ENCODE peak calls at places on chromosomes 7 and 10, in nine cellular contexts. One of them, this sample, is unnamed.
A peak's percentile ranks its signal among the peaks of the same experiment; 100 is the strongest.

GRCh38 chr7:48244902-48245301 is 73.6 kb downstream of the ABCA13 start:
- DNase-seq in left ventricle myocardium inferior: no peak
- DNase-seq in B cell: no peak
- DNase-seq in bronchial epithelial cell: no peak
- DNase-seq in A673: no peak
- DNase-seq in thoracic aorta: no peak
- DNase-seq in thyroid gland: peak; percentile 40
- DNase-seq in WERI-Rb-1: no peak
- DNase-seq in lower leg skin: peak; percentile 25
- DNase-seq in this sample: no peak

GRCh38 chr7:44990520-44991023 is 9.4 kb upstream of the CCM2 start:
- DNase-seq in left ventricle myocardium inferior: no peak
- DNase-seq in B cell: no peak
- DNase-seq in bronchial epithelial cell: peak; percentile 84
- DNase-seq in A673: peak; percentile 55
- DNase-seq in thoracic aorta: no peak
- DNase-seq in thyroid gland: no peak
- DNase-seq in WERI-Rb-1: peak; percentile 61
- DNase-seq in lower leg skin: no peak
- DNase-seq in this sample: no peak

GRCh38 chr7:151838861-151839381 is 38.0 kb downstream of the PRKAG2 start:
- DNase-seq in left ventricle myocardium inferior: peak; percentile 33
- DNase-seq in B cell: peak; percentile 81
- DNase-seq in bronchial epithelial cell: peak; percentile 59
- DNase-seq in A673: no peak
- DNase-seq in thoracic aorta: no peak
- DNase-seq in thyroid gland: peak; percentile 68
- DNase-seq in WERI-Rb-1: no peak
- DNase-seq in lower leg skin: no peak
- DNase-seq in this sample: no peak

GRCh38 chr10:89171996-89172395 is 35.1 kb downstream of the CH25H start:
- DNase-seq in left ventricle myocardium inferior: no peak
- DNase-seq in B cell: no peak
- DNase-seq in bronchial epithelial cell: no peak
- DNase-seq in A673: no peak
- DNase-seq in thoracic aorta: no peak
- DNase-seq in thyroid gland: no peak
- DNase-seq in WERI-Rb-1: no peak
- DNase-seq in lower leg skin: no peak
- DNase-seq in this sample: no peak

GRCh38 chr7:17289074-17289665 is 9.3 kb upstream of the AHR start:
- DNase-seq in left ventricle myocardium inferior: no peak
- DNase-seq in B cell: no peak
- DNase-seq in bronchial epithelial cell: no peak
- DNase-seq in A673: no peak
- DNase-seq in thoracic aorta: no peak
- DNase-seq in thyroid gland: peak; percentile 68
- DNase-seq in WERI-Rb-1: no peak
- DNase-seq in lower leg skin: no peak
- DNase-seq in this sample: no peak

GRCh38 chr10:59757966-59758365 is 4.7 kb upstream of the MRLN start:
- DNase-seq in left ventricle myocardium inferior: no peak
- DNase-seq in B cell: no peak
- DNase-seq in bronchial epithelial cell: peak; percentile 21
- DNase-seq in A673: no peak
- DNase-seq in thoracic aorta: no peak
- DNase-seq in thyroid gland: no peak
- DNase-seq in WERI-Rb-1: no peak
- DNase-seq in lower leg skin: no peak
- DNase-seq in this sample: no peak

GRCh38 chr10:72426982-72427381 is 72.3 kb upstream of the DNAJB12 start:
- DNase-seq in left ventricle myocardium inferior: peak; percentile 21
- DNase-seq in B cell: no peak
- DNase-seq in bronchial epithelial cell: no peak
- DNase-seq in A673: peak; percentile 69
- DNase-seq in thoracic aorta: no peak
- DNase-seq in thyroid gland: no peak
- DNase-seq in WERI-Rb-1: no peak
- DNase-seq in lower leg skin: no peak
- DNase-seq in this sample: peak; percentile 54

GRCh38 chr7:130886438-130887135 is 152.6 kb upstream of the KLF14 start:
- DNase-seq in left ventricle myocardium inferior: no peak
- DNase-seq in B cell: no peak
- DNase-seq in bronchial epithelial cell: no peak
- DNase-seq in A673: no peak
- DNase-seq in thoracic aorta: no peak
- DNase-seq in thyroid gland: peak; percentile 80
- DNase-seq in WERI-Rb-1: peak; percentile 80
- DNase-seq in lower leg skin: no peak
- DNase-seq in this sample: no peak

GRCh38 chr10:60031664-60032063 is 125.3 kb upstream of the CCDC6 start:
- DNase-seq in left ventricle myocardium inferior: no peak
- DNase-seq in B cell: no peak
- DNase-seq in bronchial epithelial cell: peak; percentile 62
- DNase-seq in A673: no peak
- DNase-seq in thoracic aorta: no peak
- DNase-seq in thyroid gland: no peak
- DNase-seq in WERI-Rb-1: no peak
- DNase-seq in lower leg skin: peak; percentile 35
- DNase-seq in this sample: no peak

GRCh38 chr10:71959526-71959925 is 4.7 kb upstream of the CHST3 start:
- DNase-seq in left ventricle myocardium inferior: no peak
- DNase-seq in B cell: no peak
- DNase-seq in bronchial epithelial cell: no peak
- DNase-seq in A673: no peak
- DNase-seq in thoracic aorta: no peak
- DNase-seq in thyroid gland: no peak
- DNase-seq in WERI-Rb-1: no peak
- DNase-seq in lower leg skin: no peak
- DNase-seq in this sample: no peak

GRCh38 chr7:102874166-102874829 is 38.5 kb upstream of the LRRC17 start:
- DNase-seq in left ventricle myocardium inferior: no peak
- DNase-seq in B cell: no peak
- DNase-seq in bronchial epithelial cell: peak; percentile 91
- DNase-seq in A673: no peak
- DNase-seq in thoracic aorta: no peak
- DNase-seq in thyroid gland: no peak
- DNase-seq in WERI-Rb-1: no peak
- DNase-seq in lower leg skin: no peak
- DNase-seq in this sample: no peak

GRCh38 chr10:128916339-128916738 is 550.7 kb upstream of the MGMT start:
- DNase-seq in left ventricle myocardium inferior: no peak
- DNase-seq in B cell: no peak
- DNase-seq in bronchial epithelial cell: no peak
- DNase-seq in A673: no peak
- DNase-seq in thoracic aorta: no peak
- DNase-seq in thyroid gland: no peak
- DNase-seq in WERI-Rb-1: no peak
- DNase-seq in lower leg skin: no peak
- DNase-seq in this sample: no peak

GRCh38 chr7:129785457-129786178 is 167.1 kb downstream of the UBE2H start:
- DNase-seq in left ventricle myocardium inferior: no peak
- DNase-seq in B cell: peak; percentile 49
- DNase-seq in bronchial epithelial cell: no peak
- DNase-seq in A673: no peak
- DNase-seq in thoracic aorta: no peak
- DNase-seq in thyroid gland: no peak
- DNase-seq in WERI-Rb-1: no peak
- DNase-seq in lower leg skin: no peak
- DNase-seq in this sample: no peak

GRCh38 chr10:51552879-51553278 is 146.5 kb downstream of the CSTF2T start:
- DNase-seq in left ventricle myocardium inferior: no peak
- DNase-seq in B cell: no peak
- DNase-seq in bronchial epithelial cell: no peak
- DNase-seq in A673: no peak
- DNase-seq in thoracic aorta: no peak
- DNase-seq in thyroid gland: no peak
- DNase-seq in WERI-Rb-1: no peak
- DNase-seq in lower leg skin: no peak
- DNase-seq in this sample: no peak

GRCh38 chr7:42961182-42961581 is 29.0 kb downstream of the MRPL32 start:
- DNase-seq in left ventricle myocardium inferior: no peak
- DNase-seq in B cell: no peak
- DNase-seq in bronchial epithelial cell: no peak
- DNase-seq in A673: no peak
- DNase-seq in thoracic aorta: no peak
- DNase-seq in thyroid gland: no peak
- DNase-seq in WERI-Rb-1: peak; percentile 40
- DNase-seq in lower leg skin: no peak
- DNase-seq in this sample: no peak

GRCh38 chr10:70804424-70804814 is 11.3 kb upstream of the SGPL1 start:
- DNase-seq in left ventricle myocardium inferior: no peak
- DNase-seq in B cell: no peak
- DNase-seq in bronchial epithelial cell: peak; percentile 93
- DNase-seq in A673: no peak
- DNase-seq in thoracic aorta: no peak
- DNase-seq in thyroid gland: no peak
- DNase-seq in WERI-Rb-1: no peak
- DNase-seq in lower leg skin: no peak
- DNase-seq in this sample: no peak

GRCh38 chr10:63464402-63465292 is 1.1 kb downstream of the JMJD1C start:
- DNase-seq in left ventricle myocardium inferior: no peak
- DNase-seq in B cell: no peak
- DNase-seq in bronchial epithelial cell: peak; percentile 30
- DNase-seq in A673: peak; percentile 52
- DNase-seq in thoracic aorta: no peak
- DNase-seq in thyroid gland: no peak
- DNase-seq in WERI-Rb-1: no peak
- DNase-seq in lower leg skin: no peak
- DNase-seq in this sample: no peak

GRCh38 chr10:56116684-56117083 is 244.4 kb downstream of the ZWINT start:
- DNase-seq in left ventricle myocardium inferior: no peak
- DNase-seq in B cell: no peak
- DNase-seq in bronchial epithelial cell: peak; percentile 1
- DNase-seq in A673: no peak
- DNase-seq in thoracic aorta: no peak
- DNase-seq in thyroid gland: no peak
- DNase-seq in WERI-Rb-1: no peak
- DNase-seq in lower leg skin: no peak
- DNase-seq in this sample: no peak

GRCh38 chr7:115951547-115951946 is 79.0 kb downstream of the TFEC start:
- DNase-seq in left ventricle myocardium inferior: no peak
- DNase-seq in B cell: no peak
- DNase-seq in bronchial epithelial cell: no peak
- DNase-seq in A673: no peak
- DNase-seq in thoracic aorta: no peak
- DNase-seq in thyroid gland: no peak
- DNase-seq in WERI-Rb-1: no peak
- DNase-seq in lower leg skin: no peak
- DNase-seq in this sample: no peak

GRCh38 chr7:66016131-66016461 is 34.1 kb upstream of the GUSB start:
- DNase-seq in left ventricle myocardium inferior: no peak
- DNase-seq in B cell: no peak
- DNase-seq in bronchial epithelial cell: peak; percentile 79
- DNase-seq in A673: no peak
- DNase-seq in thoracic aorta: no peak
- DNase-seq in thyroid gland: no peak
- DNase-seq in WERI-Rb-1: no peak
- DNase-seq in lower leg skin: no peak
- DNase-seq in this sample: no peak

GRCh38 chr7:76225379-76225778 is 23.7 kb downstream of the SRRM3 start:
- DNase-seq in left ventricle myocardium inferior: no peak
- DNase-seq in B cell: no peak
- DNase-seq in bronchial epithelial cell: peak; percentile 12
- DNase-seq in A673: peak; percentile 46
- DNase-seq in thoracic aorta: no peak
- DNase-seq in thyroid gland: no peak
- DNase-seq in WERI-Rb-1: no peak
- DNase-seq in lower leg skin: no peak
- DNase-seq in this sample: peak; percentile 82

GRCh38 chr7:26624431-26624830 is 240.0 kb downstream of the SKAP2 start:
- DNase-seq in left ventricle myocardium inferior: no peak
- DNase-seq in B cell: no peak
- DNase-seq in bronchial epithelial cell: no peak
- DNase-seq in A673: no peak
- DNase-seq in thoracic aorta: no peak
- DNase-seq in thyroid gland: no peak
- DNase-seq in WERI-Rb-1: no peak
- DNase-seq in lower leg skin: no peak
- DNase-seq in this sample: no peak

GRCh38 chr7:34453150-34453549 is 204.9 kb upstream of the NPSR1 start:
- DNase-seq in left ventricle myocardium inferior: no peak
- DNase-seq in B cell: no peak
- DNase-seq in bronchial epithelial cell: peak; percentile 18
- DNase-seq in A673: no peak
- DNase-seq in thoracic aorta: no peak
- DNase-seq in thyroid gland: no peak
- DNase-seq in WERI-Rb-1: no peak
- DNase-seq in lower leg skin: no peak
- DNase-seq in this sample: no peak

GRCh38 chr10:79155301-79156081 is 86.7 kb downstream of the ZMIZ1 start:
- DNase-seq in left ventricle myocardium inferior: peak; percentile 47
- DNase-seq in B cell: no peak
- DNase-seq in bronchial epithelial cell: peak; percentile 52
- DNase-seq in A673: no peak
- DNase-seq in thoracic aorta: no peak
- DNase-seq in thyroid gland: no peak
- DNase-seq in WERI-Rb-1: no peak
- DNase-seq in lower leg skin: peak; percentile 32
- DNase-seq in this sample: no peak
- TF ChIP-seq CTCF in left ventricle myocardium inferior: peak; percentile 39
- TF ChIP-seq CTCF in B cell: no peak
- TF ChIP-seq CTCF in bronchial epithelial cell: peak; percentile 6
- TF ChIP-seq CTCF in A673: no peak
- TF ChIP-seq CTCF in thoracic aorta: no peak
- TF ChIP-seq CTCF in thyroid gland: no peak
- TF ChIP-seq CTCF in WERI-Rb-1: peak; percentile 17
- TF ChIP-seq CTCF in lower leg skin: no peak
- TF ChIP-seq CTCF in this sample: peak; percentile 11

GRCh38 chr7:143975617-143976016 is 21.0 kb downstream of the OR2F1 start:
- DNase-seq in left ventricle myocardium inferior: no peak
- DNase-seq in B cell: no peak
- DNase-seq in bronchial epithelial cell: peak; percentile 7
- DNase-seq in A673: peak; percentile 34
- DNase-seq in thoracic aorta: no peak
- DNase-seq in thyroid gland: no peak
- DNase-seq in WERI-Rb-1: peak; percentile 24
- DNase-seq in lower leg skin: no peak
- DNase-seq in this sample: peak; percentile 30
- TF ChIP-seq CTCF in left ventricle myocardium inferior: no peak
- TF ChIP-seq CTCF in B cell: no peak
- TF ChIP-seq CTCF in bronchial epithelial cell: no peak
- TF ChIP-seq CTCF in A673: peak; percentile 21
- TF ChIP-seq CTCF in thoracic aorta: no peak
- TF ChIP-seq CTCF in thyroid gland: no peak
- TF ChIP-seq CTCF in WERI-Rb-1: peak; percentile 42
- TF ChIP-seq CTCF in lower leg skin: no peak
- TF ChIP-seq CTCF in this sample: peak; percentile 44

GRCh38 chr10:95742962-95743535 is 12.9 kb upstream of the ENTPD1 start:
- DNase-seq in left ventricle myocardium inferior: no peak
- DNase-seq in B cell: no peak
- DNase-seq in bronchial epithelial cell: no peak
- DNase-seq in A673: no peak
- DNase-seq in thoracic aorta: no peak
- DNase-seq in thyroid gland: no peak
- DNase-seq in WERI-Rb-1: no peak
- DNase-seq in lower leg skin: no peak
- DNase-seq in this sample: no peak
- TF ChIP-seq CTCF in left ventricle myocardium inferior: no peak
- TF ChIP-seq CTCF in B cell: no peak
- TF ChIP-seq CTCF in bronchial epithelial cell: no peak
- TF ChIP-seq CTCF in A673: no peak
- TF ChIP-seq CTCF in thoracic aorta: no peak
- TF ChIP-seq CTCF in thyroid gland: no peak
- TF ChIP-seq CTCF in WERI-Rb-1: no peak
- TF ChIP-seq CTCF in lower leg skin: no peak
- TF ChIP-seq CTCF in this sample: no peak

GRCh38 chr10:119441921-119442757 is 100.4 kb downstream of the RGS10 start:
- DNase-seq in left ventricle myocardium inferior: no peak
- DNase-seq in B cell: no peak
- DNase-seq in bronchial epithelial cell: no peak
- DNase-seq in A673: no peak
- DNase-seq in thoracic aorta: no peak
- DNase-seq in thyroid gland: no peak
- DNase-seq in WERI-Rb-1: no peak
- DNase-seq in lower leg skin: no peak
- DNase-seq in this sample: no peak
- TF ChIP-seq CTCF in left ventricle myocardium inferior: no peak
- TF ChIP-seq CTCF in B cell: no peak
- TF ChIP-seq CTCF in bronchial epithelial cell: no peak
- TF ChIP-seq CTCF in A673: no peak
- TF ChIP-seq CTCF in thoracic aorta: no peak
- TF ChIP-seq CTCF in thyroid gland: no peak
- TF ChIP-seq CTCF in WERI-Rb-1: no peak
- TF ChIP-seq CTCF in lower leg skin: no peak
- TF ChIP-seq CTCF in this sample: no peak